ENCODE peak calls at places on chromosomes 2 and 18, in five cellular contexts. One of them, this sample, is unnamed.

GRCh38 chr2:101515512-101515911 is 40.6 kb upstream of the RFX8 start:
- DNase-seq in EH: peak; percentile 41
- DNase-seq in Calu3: peak; percentile 16
- DNase-seq in GM06990: no peak
- DNase-seq in activated CD4-positive, alpha-beta T cell treated with anti-CD3 and anti-CD28 coated beads, Interleukin-2, amount 50 U/mL, for 4 hours: no peak
- DNase-seq in this sample: no peak

GRCh38 chr2:210086292-210086691 is 83.9 kb downstream of the RPE start:
- DNase-seq in EH: peak; percentile 24
- DNase-seq in Calu3: no peak
- DNase-seq in GM06990: no peak
- DNase-seq in activated CD4-positive, alpha-beta T cell treated with anti-CD3 and anti-CD28 coated beads, Interleukin-2, amount 50 U/mL, for 4 hours: no peak
- DNase-seq in this sample: no peak

GRCh38 chr2:74375838-74376237 is 4.3 kb downstream of the DCTN1 start:
- DNase-seq in EH: no peak
- DNase-seq in Calu3: no peak
- DNase-seq in GM06990: no peak
- DNase-seq in activated CD4-positive, alpha-beta T cell treated with anti-CD3 and anti-CD28 coated beads, Interleukin-2, amount 50 U/mL, for 4 hours: no peak
- DNase-seq in this sample: no peak

GRCh38 chr2:69685321-69686048 is 41.9 kb upstream of the AAK1 start:
- DNase-seq in EH: peak; percentile 29
- DNase-seq in Calu3: peak; percentile 47
- DNase-seq in GM06990: no peak
- DNase-seq in activated CD4-positive, alpha-beta T cell treated with anti-CD3 and anti-CD28 coated beads, Interleukin-2, amount 50 U/mL, for 4 hours: no peak
- DNase-seq in this sample: no peak

GRCh38 chr2:203453858-203454451 is 81.1 kb downstream of the RAPH1 start:
- DNase-seq in EH: peak; percentile 69
- DNase-seq in Calu3: peak; percentile 46
- DNase-seq in GM06990: no peak
- DNase-seq in activated CD4-positive, alpha-beta T cell treated with anti-CD3 and anti-CD28 coated beads, Interleukin-2, amount 50 U/mL, for 4 hours: no peak
- DNase-seq in this sample: peak; percentile 5

GRCh38 chr2:110741491-110741980 is 9.2 kb downstream of the ACOXL start:
- DNase-seq in EH: no peak
- DNase-seq in Calu3: no peak
- DNase-seq in GM06990: no peak
- DNase-seq in activated CD4-positive, alpha-beta T cell treated with anti-CD3 and anti-CD28 coated beads, Interleukin-2, amount 50 U/mL, for 4 hours: no peak
- DNase-seq in this sample: no peak

GRCh38 chr2:230690439-230690838 is 22.2 kb upstream of the CAB39 start:
- DNase-seq in EH: peak; percentile 33
- DNase-seq in Calu3: no peak
- DNase-seq in GM06990: no peak
- DNase-seq in activated CD4-positive, alpha-beta T cell treated with anti-CD3 and anti-CD28 coated beads, Interleukin-2, amount 50 U/mL, for 4 hours: no peak
- DNase-seq in this sample: no peak

GRCh38 chr2:17148298-17149228 is 369.7 kb downstream of the RAD51AP2 start:
- DNase-seq in EH: no peak
- DNase-seq in Calu3: no peak
- DNase-seq in GM06990: no peak
- DNase-seq in activated CD4-positive, alpha-beta T cell treated with anti-CD3 and anti-CD28 coated beads, Interleukin-2, amount 50 U/mL, for 4 hours: no peak
- DNase-seq in this sample: no peak

GRCh38 chr2:65382776-65383357 is 49.5 kb downstream of the SPRED2 start:
- DNase-seq in EH: peak; percentile 89
- DNase-seq in Calu3: peak; percentile 92
- DNase-seq in GM06990: peak; percentile 90
- DNase-seq in activated CD4-positive, alpha-beta T cell treated with anti-CD3 and anti-CD28 coated beads, Interleukin-2, amount 50 U/mL, for 4 hours: peak; percentile 81
- DNase-seq in this sample: peak; percentile 27

GRCh38 chr2:64406407-64406774 is 47.6 kb upstream of the LGALSL start:
- DNase-seq in EH: no peak
- DNase-seq in Calu3: no peak
- DNase-seq in GM06990: no peak
- DNase-seq in activated CD4-positive, alpha-beta T cell treated with anti-CD3 and anti-CD28 coated beads, Interleukin-2, amount 50 U/mL, for 4 hours: no peak
- DNase-seq in this sample: no peak

GRCh38 chr2:10097352-10098148 is 17.3 kb upstream of the CYS1 start:
- DNase-seq in EH: peak; percentile 73
- DNase-seq in Calu3: peak; percentile 80
- DNase-seq in GM06990: peak; percentile 50
- DNase-seq in activated CD4-positive, alpha-beta T cell treated with anti-CD3 and anti-CD28 coated beads, Interleukin-2, amount 50 U/mL, for 4 hours: no peak
- DNase-seq in this sample: no peak

GRCh38 chr18:44654555-44654954 is 26.1 kb upstream of the SETBP1 start:
- DNase-seq in EH: peak; percentile 85
- DNase-seq in Calu3: peak; percentile 35
- DNase-seq in GM06990: no peak
- DNase-seq in activated CD4-positive, alpha-beta T cell treated with anti-CD3 and anti-CD28 coated beads, Interleukin-2, amount 50 U/mL, for 4 hours: no peak
- DNase-seq in this sample: no peak

GRCh38 chr2:29742641-29743040 is 178.7 kb downstream of the ALK start:
- DNase-seq in EH: no peak
- DNase-seq in Calu3: no peak
- DNase-seq in GM06990: no peak
- DNase-seq in activated CD4-positive, alpha-beta T cell treated with anti-CD3 and anti-CD28 coated beads, Interleukin-2, amount 50 U/mL, for 4 hours: no peak
- DNase-seq in this sample: no peak

GRCh38 chr2:134009440-134009839 is 244.4 kb upstream of the MGAT5 start:
- DNase-seq in EH: no peak
- DNase-seq in Calu3: no peak
- DNase-seq in GM06990: no peak
- DNase-seq in activated CD4-positive, alpha-beta T cell treated with anti-CD3 and anti-CD28 coated beads, Interleukin-2, amount 50 U/mL, for 4 hours: no peak
- DNase-seq in this sample: no peak

GRCh38 chr18:3265564-3266033 is 3.7 kb downstream of the MYL12B start:
- DNase-seq in EH: peak; percentile 79
- DNase-seq in Calu3: no peak
- DNase-seq in GM06990: no peak
- DNase-seq in activated CD4-positive, alpha-beta T cell treated with anti-CD3 and anti-CD28 coated beads, Interleukin-2, amount 50 U/mL, for 4 hours: no peak
- DNase-seq in this sample: no peak

GRCh38 chr2:168211664-168212163 is 35.7 kb downstream of the STK39 start:
- DNase-seq in EH: no peak
- DNase-seq in Calu3: no peak
- DNase-seq in GM06990: no peak
- DNase-seq in activated CD4-positive, alpha-beta T cell treated with anti-CD3 and anti-CD28 coated beads, Interleukin-2, amount 50 U/mL, for 4 hours: no peak
- DNase-seq in this sample: no peak

GRCh38 chr2:45382744-45383143 is 228.3 kb downstream of the SRBD1 start:
- DNase-seq in EH: peak; percentile 60
- DNase-seq in Calu3: no peak
- DNase-seq in GM06990: no peak
- DNase-seq in activated CD4-positive, alpha-beta T cell treated with anti-CD3 and anti-CD28 coated beads, Interleukin-2, amount 50 U/mL, for 4 hours: no peak
- DNase-seq in this sample: no peak

GRCh38 chr18:23738151-23738550 is 48.9 kb downstream of the LAMA3 start:
- DNase-seq in EH: no peak
- DNase-seq in Calu3: no peak
- DNase-seq in GM06990: no peak
- DNase-seq in activated CD4-positive, alpha-beta T cell treated with anti-CD3 and anti-CD28 coated beads, Interleukin-2, amount 50 U/mL, for 4 hours: no peak
- DNase-seq in this sample: no peak

GRCh38 chr2:105376789-105377231 is 22.0 kb downstream of the FHL2 start:
- DNase-seq in EH: peak; percentile 86
- DNase-seq in Calu3: no peak
- DNase-seq in GM06990: no peak
- DNase-seq in activated CD4-positive, alpha-beta T cell treated with anti-CD3 and anti-CD28 coated beads, Interleukin-2, amount 50 U/mL, for 4 hours: no peak
- DNase-seq in this sample: no peak

GRCh38 chr2:29113027-29113686 is 2.1 kb upstream of the CLIP4 start:
- DNase-seq in EH: peak; percentile 66
- DNase-seq in Calu3: peak; percentile 40
- DNase-seq in GM06990: no peak
- DNase-seq in activated CD4-positive, alpha-beta T cell treated with anti-CD3 and anti-CD28 coated beads, Interleukin-2, amount 50 U/mL, for 4 hours: no peak
- DNase-seq in this sample: no peak

GRCh38 chr2:143717053-143717452 is 587.8 kb downstream of the ARHGAP15 start:
- DNase-seq in EH: no peak
- DNase-seq in Calu3: no peak
- DNase-seq in GM06990: no peak
- DNase-seq in activated CD4-positive, alpha-beta T cell treated with anti-CD3 and anti-CD28 coated beads, Interleukin-2, amount 50 U/mL, for 4 hours: no peak
- DNase-seq in this sample: no peak

GRCh38 chr18:59643740-59644139 is 53.5 kb downstream of the CCBE1 start:
- DNase-seq in EH: no peak
- DNase-seq in Calu3: no peak
- DNase-seq in GM06990: no peak
- DNase-seq in activated CD4-positive, alpha-beta T cell treated with anti-CD3 and anti-CD28 coated beads, Interleukin-2, amount 50 U/mL, for 4 hours: no peak
- DNase-seq in this sample: no peak

GRCh38 chr2:117470311-117471095 is 344.0 kb upstream of the DDX18 start:
- DNase-seq in EH: no peak
- DNase-seq in Calu3: peak; percentile 38
- DNase-seq in GM06990: no peak
- DNase-seq in activated CD4-positive, alpha-beta T cell treated with anti-CD3 and anti-CD28 coated beads, Interleukin-2, amount 50 U/mL, for 4 hours: no peak
- DNase-seq in this sample: no peak

GRCh38 chr2:7007846-7008741 is 90.9 kb downstream of the RNF144A start:
- DNase-seq in EH: peak; percentile 68
- DNase-seq in Calu3: no peak
- DNase-seq in GM06990: no peak
- DNase-seq in activated CD4-positive, alpha-beta T cell treated with anti-CD3 and anti-CD28 coated beads, Interleukin-2, amount 50 U/mL, for 4 hours: no peak
- DNase-seq in this sample: no peak

GRCh38 chr2:33034784-33035183 is 88.0 kb downstream of the LTBP1 start:
- DNase-seq in EH: peak; percentile 55
- DNase-seq in Calu3: no peak
- DNase-seq in GM06990: no peak
- DNase-seq in activated CD4-positive, alpha-beta T cell treated with anti-CD3 and anti-CD28 coated beads, Interleukin-2, amount 50 U/mL, for 4 hours: no peak
- DNase-seq in this sample: no peak

GRCh38 chr2:119126650-119127049 is 31.9 kb downstream of the C1QL2 start:
- DNase-seq in EH: peak; percentile 9
- DNase-seq in Calu3: peak; percentile 68
- DNase-seq in GM06990: peak; percentile 28
- DNase-seq in activated CD4-positive, alpha-beta T cell treated with anti-CD3 and anti-CD28 coated beads, Interleukin-2, amount 50 U/mL, for 4 hours: peak; percentile 12
- DNase-seq in this sample: no peak

GRCh38 chr2:212686285-212686895 is 147.8 kb upstream of the ERBB4 start:
- DNase-seq in EH: peak; percentile 65
- DNase-seq in Calu3: peak; percentile 54
- DNase-seq in GM06990: peak; percentile 10
- DNase-seq in activated CD4-positive, alpha-beta T cell treated with anti-CD3 and anti-CD28 coated beads, Interleukin-2, amount 50 U/mL, for 4 hours: peak; percentile 4
- DNase-seq in this sample: peak; percentile 11

GRCh38 chr2:45616663-45617411 is 5.8 kb upstream of the SRBD1 start:
- DNase-seq in EH: peak; percentile 68
- DNase-seq in Calu3: no peak
- DNase-seq in GM06990: no peak
- DNase-seq in activated CD4-positive, alpha-beta T cell treated with anti-CD3 and anti-CD28 coated beads, Interleukin-2, amount 50 U/mL, for 4 hours: no peak
- DNase-seq in this sample: no peak

GRCh38 chr2:132721938-132722337 is 51.9 kb upstream of the LYPD1 start:
- DNase-seq in EH: no peak
- DNase-seq in Calu3: no peak
- DNase-seq in GM06990: no peak
- DNase-seq in activated CD4-positive, alpha-beta T cell treated with anti-CD3 and anti-CD28 coated beads, Interleukin-2, amount 50 U/mL, for 4 hours: no peak
- DNase-seq in this sample: no peak

GRCh38 chr2:109726666-109727270 is 67.3 kb upstream of the RGPD5 start:
- DNase-seq in EH: no peak
- DNase-seq in Calu3: peak; percentile 74
- DNase-seq in GM06990: no peak
- DNase-seq in activated CD4-positive, alpha-beta T cell treated with anti-CD3 and anti-CD28 coated beads, Interleukin-2, amount 50 U/mL, for 4 hours: no peak
- DNase-seq in this sample: no peak

GRCh38 chr2:152518656-152519580 is 183.9 kb downstream of the FMNL2 start:
- DNase-seq in EH: no peak
- DNase-seq in Calu3: no peak
- DNase-seq in GM06990: no peak
- DNase-seq in activated CD4-positive, alpha-beta T cell treated with anti-CD3 and anti-CD28 coated beads, Interleukin-2, amount 50 U/mL, for 4 hours: no peak
- DNase-seq in this sample: no peak

GRCh38 chr18:8333961-8334360 is 275.3 kb upstream of the RAB12 start:
- DNase-seq in EH: no peak
- DNase-seq in Calu3: no peak
- DNase-seq in GM06990: no peak
- DNase-seq in activated CD4-positive, alpha-beta T cell treated with anti-CD3 and anti-CD28 coated beads, Interleukin-2, amount 50 U/mL, for 4 hours: no peak
- DNase-seq in this sample: no peak

GRCh38 chr2:172438741-172439508 is 11.5 kb downstream of the ITGA6 start:
- DNase-seq in EH: peak; percentile 68
- DNase-seq in Calu3: peak; percentile 68
- DNase-seq in GM06990: no peak
- DNase-seq in activated CD4-positive, alpha-beta T cell treated with anti-CD3 and anti-CD28 coated beads, Interleukin-2, amount 50 U/mL, for 4 hours: no peak
- DNase-seq in this sample: no peak

GRCh38 chr2:37997629-37998028 is 72.5 kb downstream of the RMDN2 start:
- DNase-seq in EH: no peak
- DNase-seq in Calu3: no peak
- DNase-seq in GM06990: no peak
- DNase-seq in activated CD4-positive, alpha-beta T cell treated with anti-CD3 and anti-CD28 coated beads, Interleukin-2, amount 50 U/mL, for 4 hours: no peak
- DNase-seq in this sample: no peak

GRCh38 chr18:23462876-23463275 is 9.8 kb downstream of the RIOK3 start:
- DNase-seq in EH: no peak
- DNase-seq in Calu3: no peak
- DNase-seq in GM06990: no peak
- DNase-seq in activated CD4-positive, alpha-beta T cell treated with anti-CD3 and anti-CD28 coated beads, Interleukin-2, amount 50 U/mL, for 4 hours: no peak
- DNase-seq in this sample: no peak

GRCh38 chr18:80200932-80201672 is 46.2 kb downstream of the PARD6G start:
- DNase-seq in EH: no peak
- DNase-seq in Calu3: no peak
- DNase-seq in GM06990: no peak
- DNase-seq in activated CD4-positive, alpha-beta T cell treated with anti-CD3 and anti-CD28 coated beads, Interleukin-2, amount 50 U/mL, for 4 hours: no peak
- DNase-seq in this sample: no peak

GRCh38 chr2:44707945-44708645 is 233.4 kb upstream of the SIX3 start:
- DNase-seq in EH: no peak
- DNase-seq in Calu3: no peak
- DNase-seq in GM06990: no peak
- DNase-seq in activated CD4-positive, alpha-beta T cell treated with anti-CD3 and anti-CD28 coated beads, Interleukin-2, amount 50 U/mL, for 4 hours: no peak
- DNase-seq in this sample: no peak

GRCh38 chr2:85119900-85120299 is 13.3 kb upstream of the TCF7L1 start:
- DNase-seq in EH: no peak
- DNase-seq in Calu3: no peak
- DNase-seq in GM06990: no peak
- DNase-seq in activated CD4-positive, alpha-beta T cell treated with anti-CD3 and anti-CD28 coated beads, Interleukin-2, amount 50 U/mL, for 4 hours: no peak
- DNase-seq in this sample: no peak

GRCh38 chr2:170123593-170123992 is 54.4 kb upstream of the MYO3B start:
- DNase-seq in EH: peak; percentile 43
- DNase-seq in Calu3: peak; percentile 28
- DNase-seq in GM06990: no peak
- DNase-seq in activated CD4-positive, alpha-beta T cell treated with anti-CD3 and anti-CD28 coated beads, Interleukin-2, amount 50 U/mL, for 4 hours: no peak
- DNase-seq in this sample: no peak